ENCODE peak calls at places on chromosomes 7 and 10, in nine cellular contexts. One of them, this sample, is unnamed. For H3K27me3, the result is how much of the 10 kb centered on the place peaks cover.

GRCh38 chr10:86945361-86946214 is 11.8 kb downstream of the MMRN2 start:
- DNase-seq in hepatocyte: peak
- DNase-seq in kidney epithelial cell: no peak
- DNase-seq in Panc1: no peak
- DNase-seq in H1: peak
- DNase-seq in HAP-1: peak
- DNase-seq in astrocyte: no peak
- DNase-seq in SJSA1: no peak
- DNase-seq in IMR-90: no peak
- DNase-seq in this sample: no peak

GRCh38 chr7:114790526-114790925 is 131.4 kb upstream of the MDFIC start:
- DNase-seq in H1: no peak
- DNase-seq in Panc1: no peak
- DNase-seq in kidney epithelial cell: no peak
- DNase-seq in HAP-1: no peak
- DNase-seq in IMR-90: no peak
- DNase-seq in hepatocyte: no peak
- DNase-seq in astrocyte: no peak
- DNase-seq in SJSA1: no peak
- DNase-seq in this sample: no peak

GRCh38 chr7:132084776-132085388 is 491.4 kb downstream of the PLXNA4 start:
- DNase-seq in hepatocyte: no peak
- DNase-seq in H1: no peak
- DNase-seq in kidney epithelial cell: no peak
- DNase-seq in HAP-1: no peak
- DNase-seq in Panc1: no peak
- DNase-seq in IMR-90: peak
- DNase-seq in astrocyte: no peak
- DNase-seq in SJSA1: no peak
- DNase-seq in this sample: no peak

GRCh38 chr7:114656471-114656870 is 241.9 kb downstream of the FOXP2 start:
- DNase-seq in kidney epithelial cell: no peak
- DNase-seq in SJSA1: no peak
- DNase-seq in H1: no peak
- DNase-seq in astrocyte: no peak
- DNase-seq in hepatocyte: no peak
- DNase-seq in Panc1: no peak
- DNase-seq in HAP-1: peak
- DNase-seq in IMR-90: no peak
- DNase-seq in this sample: no peak

GRCh38 chr10:6929157-6929830 is 349.2 kb upstream of the PRKCQ start:
- DNase-seq in SJSA1: no peak
- DNase-seq in hepatocyte: no peak
- DNase-seq in H1: no peak
- DNase-seq in kidney epithelial cell: no peak
- DNase-seq in IMR-90: no peak
- DNase-seq in HAP-1: no peak
- DNase-seq in astrocyte: no peak
- DNase-seq in Panc1: no peak
- DNase-seq in this sample: no peak

GRCh38 chr7:149799397-149800168 is 26.2 kb upstream of the ZNF467 start:
- DNase-seq in IMR-90: no peak
- DNase-seq in astrocyte: no peak
- DNase-seq in HAP-1: peak
- DNase-seq in kidney epithelial cell: no peak
- DNase-seq in Panc1: peak
- DNase-seq in SJSA1: no peak
- DNase-seq in H1: peak
- DNase-seq in hepatocyte: peak
- DNase-seq in this sample: no peak

GRCh38 chr10:24208661-24209420 is at the start of gene KIAA1217:
- DNase-seq in kidney epithelial cell: no peak
- DNase-seq in hepatocyte: peak
- DNase-seq in HAP-1: peak
- DNase-seq in astrocyte: peak
- DNase-seq in Panc1: no peak
- DNase-seq in SJSA1: peak
- DNase-seq in H1: peak
- DNase-seq in IMR-90: peak
- DNase-seq in this sample: no peak

GRCh38 chr7:50869108-50869716 is 86.5 kb upstream of the GRB10 start:
- DNase-seq in H1: no peak
- DNase-seq in Panc1: peak
- DNase-seq in IMR-90: peak
- DNase-seq in SJSA1: peak
- DNase-seq in astrocyte: peak
- DNase-seq in kidney epithelial cell: peak
- DNase-seq in HAP-1: no peak
- DNase-seq in hepatocyte: peak
- DNase-seq in this sample: peak

GRCh38 chr7:73703985-73704639 is 15.4 kb downstream of the STX1A start:
- DNase-seq in hepatocyte: peak
- DNase-seq in astrocyte: no peak
- DNase-seq in HAP-1: peak
- DNase-seq in Panc1: no peak
- DNase-seq in kidney epithelial cell: no peak
- DNase-seq in IMR-90: peak
- DNase-seq in SJSA1: no peak
- DNase-seq in H1: peak
- DNase-seq in this sample: no peak

GRCh38 chr7:1368150-1368681 is 91.1 kb downstream of the MICALL2 start:
- DNase-seq in hepatocyte: no peak
- DNase-seq in astrocyte: no peak
- DNase-seq in Panc1: no peak
- DNase-seq in kidney epithelial cell: no peak
- DNase-seq in IMR-90: no peak
- DNase-seq in H1: no peak
- DNase-seq in SJSA1: no peak
- DNase-seq in HAP-1: peak
- DNase-seq in this sample: no peak

GRCh38 chr10:12388671-12389070 is 39.3 kb downstream of the CAMK1D start:
- DNase-seq in astrocyte: no peak
- DNase-seq in IMR-90: no peak
- DNase-seq in HAP-1: no peak
- DNase-seq in SJSA1: no peak
- DNase-seq in Panc1: no peak
- DNase-seq in hepatocyte: no peak
- DNase-seq in kidney epithelial cell: no peak
- DNase-seq in H1: no peak
- DNase-seq in this sample: no peak

GRCh38 chr10:61752111-61753011 is 89.6 kb downstream of the CABCOCO1 start:
- DNase-seq in H1: no peak
- DNase-seq in kidney epithelial cell: peak
- DNase-seq in hepatocyte: peak
- DNase-seq in HAP-1: no peak
- DNase-seq in Panc1: no peak
- DNase-seq in SJSA1: peak
- DNase-seq in IMR-90: peak
- DNase-seq in astrocyte: peak
- DNase-seq in this sample: no peak

GRCh38 chr10:21524526-21525366 is 736 bp downstream of the SKIDA1 start:
- DNase-seq in IMR-90: peak
- DNase-seq in Panc1: no peak
- DNase-seq in HAP-1: peak
- DNase-seq in astrocyte: peak
- DNase-seq in SJSA1: peak
- DNase-seq in kidney epithelial cell: no peak
- DNase-seq in H1: peak
- DNase-seq in hepatocyte: peak
- DNase-seq in this sample: no peak

GRCh38 chr7:41994046-41994745 is 242.8 kb downstream of the GLI3 start:
- DNase-seq in H1: no peak
- DNase-seq in SJSA1: no peak
- DNase-seq in HAP-1: no peak
- DNase-seq in astrocyte: no peak
- DNase-seq in kidney epithelial cell: no peak
- DNase-seq in hepatocyte: no peak
- DNase-seq in IMR-90: no peak
- DNase-seq in Panc1: no peak
- DNase-seq in this sample: no peak

GRCh38 chr10:130740788-130741785 is 570.4 kb downstream of the TCERG1L start:
- DNase-seq in IMR-90: no peak
- DNase-seq in Panc1: no peak
- DNase-seq in hepatocyte: no peak
- DNase-seq in H1: no peak
- DNase-seq in astrocyte: no peak
- DNase-seq in SJSA1: no peak
- DNase-seq in kidney epithelial cell: no peak
- DNase-seq in HAP-1: no peak
- DNase-seq in this sample: no peak

GRCh38 chr10:98028168-98028770 is 2.2 kb downstream of the CRTAC1 start:
- DNase-seq in HAP-1: peak
- DNase-seq in astrocyte: no peak
- DNase-seq in Panc1: peak
- DNase-seq in kidney epithelial cell: no peak
- DNase-seq in hepatocyte: peak
- DNase-seq in IMR-90: peak
- DNase-seq in H1: peak
- DNase-seq in SJSA1: no peak
- DNase-seq in this sample: no peak
- H3K27me3 ChIP-seq in HAP-1: half or more
- H3K27me3 ChIP-seq in astrocyte: under half
- H3K27me3 ChIP-seq in Panc1: under half
- H3K27me3 ChIP-seq in kidney epithelial cell: half or more
- H3K27me3 ChIP-seq in hepatocyte: half or more
- H3K27me3 ChIP-seq in IMR-90: half or more
- H3K27me3 ChIP-seq in H1: under half
- H3K27me3 ChIP-seq in SJSA1: half or more
- H3K27me3 ChIP-seq in this sample: under half

DNA sequence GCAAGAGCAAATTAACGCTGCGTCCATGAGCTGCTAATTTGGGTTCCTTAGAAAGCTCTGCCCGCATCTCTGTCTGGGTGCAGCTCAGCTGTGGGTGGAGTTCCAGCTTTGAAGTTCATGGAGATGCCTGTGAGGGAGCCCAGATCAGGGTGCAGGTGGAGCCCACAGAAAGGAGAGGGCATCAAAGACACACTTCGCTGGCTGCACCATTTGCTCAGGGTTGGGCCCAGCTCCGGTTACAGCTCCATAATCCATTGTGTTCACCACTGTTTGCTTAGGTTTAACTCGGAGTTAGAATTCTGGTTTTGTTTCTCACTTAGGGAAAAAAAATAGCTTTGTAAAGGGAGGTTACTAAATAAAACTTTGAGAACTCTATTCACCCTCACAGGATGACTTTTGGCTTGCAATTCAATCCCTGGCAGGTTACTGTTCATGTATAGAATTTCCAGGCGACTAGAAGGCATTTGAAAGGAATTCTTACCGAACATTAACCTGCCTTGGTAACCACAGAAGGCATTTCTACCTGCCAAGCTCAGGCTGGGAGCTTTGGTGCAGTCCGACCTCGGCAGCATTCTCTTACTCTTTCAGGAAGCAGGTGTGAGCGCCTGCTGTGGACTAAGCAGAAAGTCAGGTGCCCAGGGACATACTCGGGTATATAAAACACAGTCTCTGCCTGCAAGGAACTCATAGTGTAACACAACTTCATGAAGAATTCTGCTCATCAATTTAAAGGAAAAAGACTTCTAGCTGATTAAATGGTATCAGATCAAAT is 179.5 kb upstream of the RNF32 start:
- DNase-seq in kidney epithelial cell: peak
- DNase-seq in SJSA1: no peak
- DNase-seq in HAP-1: no peak
- DNase-seq in H1: no peak
- DNase-seq in astrocyte: no peak
- DNase-seq in IMR-90: no peak
- DNase-seq in hepatocyte: peak
- DNase-seq in Panc1: no peak
- DNase-seq in this sample: no peak
- H3K27me3 ChIP-seq in kidney epithelial cell: under half
- H3K27me3 ChIP-seq in SJSA1: under half
- H3K27me3 ChIP-seq in HAP-1: under half
- H3K27me3 ChIP-seq in H1: under half
- H3K27me3 ChIP-seq in astrocyte: under half
- H3K27me3 ChIP-seq in IMR-90: under half
- H3K27me3 ChIP-seq in hepatocyte: under half
- H3K27me3 ChIP-seq in Panc1: under half
- H3K27me3 ChIP-seq in this sample: under half

GRCh38 chr7:138796038-138796580 is 1.7 kb upstream of the TMEM213 start:
- DNase-seq in hepatocyte: no peak
- DNase-seq in IMR-90: no peak
- DNase-seq in astrocyte: no peak
- DNase-seq in kidney epithelial cell: no peak
- DNase-seq in HAP-1: no peak
- DNase-seq in SJSA1: no peak
- DNase-seq in Panc1: no peak
- DNase-seq in H1: no peak
- DNase-seq in this sample: no peak

GRCh38 chr7:138801256-138801655 is 3.3 kb upstream of the ATP6V0A4 start:
- DNase-seq in HAP-1: no peak
- DNase-seq in SJSA1: no peak
- DNase-seq in Panc1: no peak
- DNase-seq in kidney epithelial cell: no peak
- DNase-seq in H1: no peak
- DNase-seq in astrocyte: no peak
- DNase-seq in hepatocyte: no peak
- DNase-seq in IMR-90: no peak
- DNase-seq in this sample: no peak

GRCh38 chr7:138799336-138799965 is 1.5 kb upstream of the ATP6V0A4 start:
- DNase-seq in hepatocyte: no peak
- DNase-seq in H1: no peak
- DNase-seq in astrocyte: no peak
- DNase-seq in kidney epithelial cell: no peak
- DNase-seq in HAP-1: no peak
- DNase-seq in SJSA1: no peak
- DNase-seq in Panc1: no peak
- DNase-seq in IMR-90: no peak
- DNase-seq in this sample: no peak

GRCh38 chr7:138797715-138798320 is at the start of the genes ATP6V0A4 and TMEM213:
- DNase-seq in astrocyte: no peak
- DNase-seq in SJSA1: no peak
- DNase-seq in H1: peak
- DNase-seq in Panc1: no peak
- DNase-seq in IMR-90: no peak
- DNase-seq in hepatocyte: peak
- DNase-seq in kidney epithelial cell: no peak
- DNase-seq in HAP-1: no peak
- DNase-seq in this sample: no peak

DNA sequence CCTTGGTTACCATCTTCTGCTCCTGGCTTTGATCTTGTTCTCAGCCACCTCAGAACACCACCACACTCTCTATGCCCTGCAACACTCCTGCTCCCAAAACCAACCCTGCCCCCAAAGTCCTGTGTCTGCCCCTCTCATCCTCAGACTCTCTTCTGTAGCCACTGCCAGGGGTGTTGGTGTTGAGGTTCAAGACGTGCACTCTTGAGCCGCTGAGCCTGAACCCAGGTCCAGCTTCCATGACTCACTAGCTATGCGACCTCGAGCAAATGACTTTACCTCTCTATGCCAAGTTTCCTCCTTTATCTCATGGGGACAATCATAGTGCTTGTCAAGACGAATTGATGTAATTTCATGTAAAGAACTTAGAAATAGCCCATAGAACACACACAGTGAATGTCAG is 840 bp upstream of the ATP6V0A4 start:
- DNase-seq in Panc1: no peak
- DNase-seq in kidney epithelial cell: no peak
- DNase-seq in astrocyte: no peak
- DNase-seq in IMR-90: no peak
- DNase-seq in H1: no peak
- DNase-seq in hepatocyte: no peak
- DNase-seq in SJSA1: no peak
- DNase-seq in HAP-1: no peak
- DNase-seq in this sample: no peak
- H3K27me3 ChIP-seq in Panc1: under half
- H3K27me3 ChIP-seq in kidney epithelial cell: under half
- H3K27me3 ChIP-seq in astrocyte: under half
- H3K27me3 ChIP-seq in IMR-90: under half
- H3K27me3 ChIP-seq in H1: under half
- H3K27me3 ChIP-seq in hepatocyte: under half
- H3K27me3 ChIP-seq in SJSA1: under half
- H3K27me3 ChIP-seq in HAP-1: under half
- H3K27me3 ChIP-seq in this sample: under half

GRCh38 chr7:128365432-128365831 is 3.9 kb upstream of the PRRT4 start:
- DNase-seq in kidney epithelial cell: no peak
- DNase-seq in Panc1: no peak
- DNase-seq in HAP-1: no peak
- DNase-seq in SJSA1: no peak
- DNase-seq in IMR-90: no peak
- DNase-seq in H1: no peak
- DNase-seq in hepatocyte: no peak
- DNase-seq in astrocyte: no peak
- DNase-seq in this sample: no peak
- H3K27me3 ChIP-seq in kidney epithelial cell: under half
- H3K27me3 ChIP-seq in Panc1: under half
- H3K27me3 ChIP-seq in HAP-1: half or more
- H3K27me3 ChIP-seq in SJSA1: half or more
- H3K27me3 ChIP-seq in IMR-90: half or more
- H3K27me3 ChIP-seq in H1: half or more
- H3K27me3 ChIP-seq in hepatocyte: half or more
- H3K27me3 ChIP-seq in astrocyte: half or more
- H3K27me3 ChIP-seq in this sample: half or more

This sample was measured in AG04450.